ENCODE peak calls at places on chromosome 4, in eight cellular contexts. Q is uterus, C is choroid plexus epithelial cell, B is fibroblast of lung, O is fibroblast of mammary gland, Y is A549, S is hepatocyte, X is stomach. F is an unnamed sample.

GRCh38 chr4:83093060-83093640 is 21.4 kb downstream of the PLAC8 start:
- DNase-seq in X (no peak), C (no peak), Y (no peak), O (no peak), Q (no peak), S (no peak), B (no peak), F (no peak)

GRCh38 chr4:30600246-30600645 is 119.9 kb upstream of the PCDH7 start:
- DNase-seq in X (no peak), S (no peak), O (peak; percentile 73), B (peak; percentile 8), Y (no peak), C (peak; percentile 17), Q (no peak), F (peak; percentile 48)

GRCh38 chr4:119103263-119103662 is 32.4 kb upstream of the MYOZ2 start:
- DNase-seq in X (no peak), Y (peak; percentile 69), C (peak; percentile 98), B (peak; percentile 99), S (peak; percentile 68), Q (no peak), O (peak; percentile 98), F (peak; percentile 97)

GRCh38 chr4:145909331-145909730 is 29.3 kb downstream of the ZNF827 start:
- DNase-seq in S (no peak), C (no peak), O (peak; percentile 73), Q (peak; percentile 87), B (no peak), X (peak; percentile 87), Y (peak; percentile 74), F (peak; percentile 64)

GRCh38 chr4:99404595-99405287 is 30.4 kb downstream of the ADH7 start:
- DNase-seq in O (peak; percentile 98), B (peak; percentile 96), Y (no peak), C (peak; percentile 96), X (no peak), Q (no peak), S (no peak), F (peak; percentile 95)

GRCh38 chr4:165129924-165130323 is 17.3 kb upstream of the TMEM192 start:
- DNase-seq in X (no peak), Y (no peak), B (no peak), Q (no peak), S (no peak), C (no peak), O (no peak), F (no peak)

GRCh38 chr4:119139316-119139715 is 3.7 kb downstream of the MYOZ2 start:
- DNase-seq in X (no peak), Q (no peak), C (peak; percentile 57), S (no peak), Y (no peak), O (peak; percentile 22), B (peak; percentile 23), F (no peak)

GRCh38 chr4:68803013-68803412 is 12.8 kb upstream of the UGT2B10 start:
- DNase-seq in S (no peak), C (no peak), Q (no peak), B (no peak), Y (no peak), X (no peak), O (no peak), F (no peak)

GRCh38 chr4:68271851-68272756 is 26.6 kb upstream of the TMPRSS11B start:
- DNase-seq in B (peak; percentile 76), O (peak; percentile 65), C (peak; percentile 83), Y (peak; percentile 24), X (no peak), Q (no peak), S (peak; percentile 34), F (peak; percentile 76)

GRCh38 chr4:174170091-174170490 is 113.4 kb downstream of the FBXO8 start:
- DNase-seq in B (no peak), O (no peak), Q (no peak), X (no peak), S (no peak), Y (no peak), C (no peak), F (no peak)

GRCh38 chr4:15971068-15971801 is 8.3 kb upstream of the FGFBP2 start:
- DNase-seq in C (no peak), B (no peak), S (no peak), Y (no peak), X (no peak), O (no peak), Q (no peak), F (no peak)

GRCh38 chr4:185899833-185900232 is 87.8 kb upstream of the SORBS2 start:
- DNase-seq in C (no peak), B (no peak), S (no peak), Y (no peak), Q (no peak), O (no peak), X (no peak), F (no peak)

GRCh38 chr4:51932261-51932660 is 87.9 kb downstream of the LRRC66 start:
- DNase-seq in Y (no peak), C (peak; percentile 77), X (no peak), B (no peak), S (no peak), O (peak; percentile 40), Q (no peak), F (peak; percentile 35)

GRCh38 chr4:82044141-82044993 is 329.4 kb downstream of the HNRNPD start:
- DNase-seq in B (peak; percentile 41), S (peak; percentile 85), Y (no peak), X (peak; percentile 66), C (peak; percentile 31), Q (peak; percentile 39), O (peak; percentile 24), F (peak; percentile 35)

GRCh38 chr4:168074861-168075260 is 17.5 kb upstream of the ANXA10 start:
- DNase-seq in B (no peak), Y (no peak), C (no peak), O (no peak), S (no peak), Q (no peak), X (no peak), F (no peak)

GRCh38 chr4:36244257-36245084 is at the start of gene ARAP2:
- DNase-seq in S (peak; percentile 90), O (peak; percentile 11), B (peak; percentile 12), Y (peak; percentile 15), X (peak; percentile 80), Q (peak; percentile 56), C (peak; percentile 35), F (peak; percentile 2)

GRCh38 chr4:19577121-19577520 is 674.6 kb upstream of the SLIT2 start:
- DNase-seq in X (no peak), S (no peak), Q (no peak), O (no peak), Y (no peak), B (peak; percentile 40), C (peak; percentile 36), F (peak; percentile 22)

GRCh38 chr4:161496-162284 is 37.4 kb downstream of the ZNF718 start:
- DNase-seq in Q (no peak), B (peak; percentile 7), S (no peak), X (no peak), O (peak; percentile 3), Y (no peak), C (peak; percentile 6), F (no peak)

GRCh38 chr4:1318488-1319213 is 28.4 kb upstream of the UVSSA start:
- DNase-seq in S (no peak), B (no peak), Q (no peak), X (no peak), C (no peak), O (no peak), Y (no peak), F (no peak)

GRCh38 chr4:14984452-14984851 is 17.8 kb upstream of the CPEB2 start:
- DNase-seq in S (no peak), Q (no peak), C (peak; percentile 31), X (no peak), O (peak; percentile 38), Y (no peak), B (peak; percentile 51), F (peak; percentile 44)

DNA sequence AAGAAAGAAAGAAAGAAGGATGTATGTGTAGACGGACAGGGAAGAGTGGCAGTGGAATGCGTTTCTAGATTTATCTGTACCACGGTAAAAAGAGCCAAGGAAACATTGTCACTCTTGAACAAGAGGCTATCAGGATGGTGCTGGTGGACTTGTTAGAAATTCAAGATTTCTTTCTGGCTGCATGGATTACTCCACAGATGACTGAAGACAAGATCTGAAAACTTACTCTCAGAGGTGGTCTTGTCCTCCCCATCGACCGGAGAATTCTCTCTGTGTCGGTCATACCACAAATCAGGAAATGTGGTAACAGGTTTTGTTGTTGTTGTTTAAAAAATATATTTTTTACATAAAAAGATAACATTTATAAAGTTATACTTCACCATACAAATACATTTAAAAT is 11.8 kb downstream of the DSPP start:
- DNase-seq in Y (no peak), B (no peak), O (no peak), C (no peak), S (no peak), X (no peak), Q (no peak), F (no peak)
- H3K4me3 ChIP-seq in Y (no peak overlapping the region), B (no peak overlapping the region), O (no peak overlapping the region), C (no peak overlapping the region), S (no peak overlapping the region), X (no peak overlapping the region), Q (no peak overlapping the region), F (no peak overlapping the region)

GRCh38 chr4:172149329-172149728 is 336.1 kb downstream of the GALNTL6 start:
- DNase-seq in X (no peak), O (no peak), Q (no peak), S (no peak), B (no peak), Y (no peak), C (no peak), F (no peak)

GRCh38 chr4:172152284-172152683 is 339.1 kb downstream of the GALNTL6 start:
- DNase-seq in O (no peak), Y (no peak), X (no peak), B (no peak), S (no peak), C (no peak), Q (no peak), F (no peak)

GRCh38 chr4:172142331-172142738 is 329.1 kb downstream of the GALNTL6 start:
- DNase-seq in S (no peak), O (peak; percentile 24), Y (no peak), Q (no peak), C (peak; percentile 56), X (no peak), B (peak; percentile 26), F (no peak)

GRCh38 chr4:172143605-172144314 is 330.6 kb downstream of the GALNTL6 start:
- DNase-seq in C (peak; percentile 16), X (no peak), O (no peak), Q (no peak), Y (no peak), S (no peak), B (no peak), F (no peak)

GRCh38 chr4:172147702-172148101 is 334.5 kb downstream of the GALNTL6 start:
- DNase-seq in Y (no peak), Q (no peak), S (no peak), C (peak; percentile 63), X (no peak), O (peak; percentile 12), B (peak; percentile 2), F (no peak)
- TF ChIP-seq CTCF in Y (peak; percentile 15), Q (no peak), S (peak; percentile 15), C (no peak), X (no peak), O (no peak), B (no peak), F (no peak)

GRCh38 chr4:2937146-2937857 is 25.9 kb downstream of the NOP14 start:
- DNase-seq in X (peak; percentile 67), Y (no peak), Q (peak; percentile 21), B (no peak), C (peak; percentile 68), O (peak; percentile 53), S (peak; percentile 39), F (peak; percentile 65)
- H3K4me3 ChIP-seq in X (no peak overlapping the region), Y (no peak overlapping the region), Q (no peak overlapping the region), B (no peak overlapping the region), C (no peak overlapping the region), O (no peak overlapping the region), S (no peak overlapping the region), F (no peak overlapping the region)

GRCh38 chr4:55395529-55396304 is at the start of gene TMEM165:
- DNase-seq in C (peak; percentile 90), S (peak; percentile 95), X (peak; percentile 96), Y (peak; percentile 67), B (peak; percentile 85), Q (peak; percentile 89), O (peak; percentile 84), F (peak; percentile 89)
- TF ChIP-seq CTCF in C (no peak), S (no peak), X (peak; percentile 14), Y (no peak), B (no peak), Q (no peak), O (no peak), F (no peak)